ENCODE peak calls at places on chromosomes 13 and 19, in five cellular contexts. C is GM23338, P is fibroblast of mammary gland, O is nephron progenitor cell, K is GM12864. Z is an unnamed sample.

GRCh38 chr19:13024958-13025653 is 29.8 kb downstream of the NFIX start:
- DNase-seq in C (peak), P (no peak), O (no peak), K (no peak), Z (no peak)

GRCh38 chr13:47904239-47904638 is 96.8 kb downstream of the SUCLA2 start:
- DNase-seq in C (no peak), P (no peak), O (no peak), K (no peak), Z (no peak)

GRCh38 chr19:39858541-39858940 is 12.4 kb upstream of the FBL start:
- DNase-seq in C (peak), P (peak), O (peak), K (no peak), Z (peak)

GRCh38 chr19:46513461-46514236 is 18.0 kb upstream of the PNMA8B start:
- DNase-seq in C (peak), P (peak), O (peak), K (no peak), Z (peak)

GRCh38 chr19:2270572-2271515 is 11.1 kb downstream of the PEAK3 start:
- DNase-seq in C (peak), P (peak), O (peak), K (no peak), Z (peak)

GRCh38 chr13:108269601-108270328 is at the start of gene TNFSF13B:
- DNase-seq in C (peak), P (peak), O (peak), K (peak), Z (peak)

GRCh38 chr13:39417131-39417530 is 185.9 kb downstream of the LHFPL6 start:
- DNase-seq in C (peak), P (no peak), O (peak), K (no peak), Z (no peak)

GRCh38 chr19:47430041-47430802 is 10.9 kb upstream of the MEIS3 start:
- DNase-seq in C (peak), P (peak), O (peak), K (no peak), Z (peak)

GRCh38 chr19:54517483-54517882 is 14.9 kb downstream of the LAIR2 start:
- DNase-seq in C (peak), P (peak), O (peak), K (no peak), Z (peak)

GRCh38 chr13:21074601-21075302 is 13.4 kb upstream of the LATS2 start:
- DNase-seq in C (no peak), P (peak), O (no peak), K (no peak), Z (no peak)

GRCh38 chr13:31042501-31043165 is 110.2 kb downstream of the TEX26 start:
- DNase-seq in C (no peak), P (no peak), O (no peak), K (no peak), Z (no peak)

GRCh38 chr19:17881701-17882100 is 10.0 kb downstream of the SLC5A5 start:
- DNase-seq in C (no peak), P (no peak), O (no peak), K (no peak), Z (no peak)

GRCh38 chr13:95184317-95184716 is 116.9 kb downstream of the ABCC4 start:
- DNase-seq in C (no peak), P (no peak), O (no peak), K (no peak), Z (no peak)

GRCh38 chr13:24185591-24186232 is 25.2 kb downstream of the SPATA13 start:
- DNase-seq in C (no peak), P (peak), O (no peak), K (no peak), Z (peak)

GRCh38 chr19:13834308-13834790 is 39.1 kb downstream of the ZSWIM4 start:
- DNase-seq in C (no peak), P (peak), O (no peak), K (no peak), Z (no peak)

GRCh38 chr13:65631078-65631477 is 1599.1 kb downstream of the PCDH9 start:
- DNase-seq in C (no peak), P (peak), O (no peak), K (no peak), Z (no peak)

GRCh38 chr13:53784331-53784730 is 755.7 kb downstream of the OLFM4 start:
- DNase-seq in C (no peak), P (no peak), O (no peak), K (no peak), Z (no peak)

GRCh38 chr19:51712461-51713081 is 11.2 kb downstream of the HAS1 start:
- DNase-seq in C (peak), P (peak), O (no peak), K (no peak), Z (peak)

GRCh38 chr19:13363235-13363634 is 143.0 kb downstream of the CACNA1A start:
- DNase-seq in C (no peak), P (no peak), O (no peak), K (no peak), Z (no peak)

GRCh38 chr19:29532097-29532496 is 6.3 kb downstream of the VSTM2B start:
- DNase-seq in C (peak), P (no peak), O (no peak), K (no peak), Z (no peak)

GRCh38 chr19:13784731-13785452 is 10.4 kb upstream of the ZSWIM4 start:
- DNase-seq in C (peak), P (peak), O (peak), K (no peak), Z (peak)

GRCh38 chr13:99855516-99855915 is 116.1 kb downstream of the ZIC5 start:
- DNase-seq in C (no peak), P (no peak), O (no peak), K (no peak), Z (no peak)

GRCh38 chr19:37565370-37565669 is 29.3 kb downstream of the ZNF571 start:
- DNase-seq in C (no peak), P (no peak), O (no peak), K (no peak), Z (no peak)

GRCh38 chr13:23500858-23501257 is 67.4 kb upstream of the SACS start:
- DNase-seq in C (no peak), P (peak), O (no peak), K (no peak), Z (peak)

GRCh38 chr13:52737900-52738299 is 1.7 kb downstream of the CNMD start:
- DNase-seq in C (no peak), P (no peak), O (no peak), K (no peak), Z (no peak)

GRCh38 chr19:35715981-35716734 is 1.6 kb upstream of the KMT2B start:
- DNase-seq in C (peak), P (no peak), O (peak), K (no peak), Z (peak)

GRCh38 chr19:16355293-16356043 is 30.8 kb downstream of the KLF2 start:
- DNase-seq in C (no peak), P (peak), O (no peak), K (no peak), Z (peak)

GRCh38 chr19:572891-573825 is 762 bp downstream of the BSG start:
- DNase-seq in C (peak), P (peak), O (peak), K (no peak), Z (peak)
- TF ChIP-seq CTCF in C (no peak), P (no peak), O (no peak), K (no peak), Z (no peak)

GRCh38 chr13:61123533-61124269 is 291.9 kb downstream of the PCDH20 start:
- DNase-seq in C (peak), P (no peak), O (no peak), K (no peak), Z (no peak)

GRCh38 chr13:61128850-61129645 is 286.6 kb downstream of the PCDH20 start:
- DNase-seq in C (no peak), P (no peak), O (no peak), K (no peak), Z (no peak)
- TF ChIP-seq CTCF in C (no peak), P (no peak), O (no peak), K (no peak), Z (no peak)

DNA sequence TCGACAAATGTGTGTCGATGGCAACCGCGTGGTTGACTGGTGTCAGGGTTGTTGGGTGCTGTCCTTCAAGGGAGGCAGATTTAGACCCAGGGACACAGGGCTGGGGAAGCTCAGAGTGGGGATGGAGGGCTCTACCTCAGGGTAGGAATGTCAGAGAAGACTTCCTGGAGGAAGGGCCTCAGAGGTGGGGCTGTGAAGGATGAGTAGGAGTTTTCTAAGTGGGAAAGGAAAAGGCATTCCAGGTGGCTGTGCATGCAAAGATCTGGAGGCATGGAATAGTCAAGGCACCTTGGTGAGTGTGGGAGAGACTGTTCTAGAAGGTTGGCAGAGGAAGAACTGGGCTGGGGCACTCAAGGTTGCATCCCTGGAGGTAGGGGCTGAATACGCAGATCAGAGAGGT is 2.0 kb downstream of the NRTN start:
- DNase-seq in C (no peak), P (no peak), O (no peak), K (no peak), Z (no peak)
- TF ChIP-seq CTCF in C (no peak), P (no peak), O (no peak), K (no peak), Z (no peak)

DNA sequence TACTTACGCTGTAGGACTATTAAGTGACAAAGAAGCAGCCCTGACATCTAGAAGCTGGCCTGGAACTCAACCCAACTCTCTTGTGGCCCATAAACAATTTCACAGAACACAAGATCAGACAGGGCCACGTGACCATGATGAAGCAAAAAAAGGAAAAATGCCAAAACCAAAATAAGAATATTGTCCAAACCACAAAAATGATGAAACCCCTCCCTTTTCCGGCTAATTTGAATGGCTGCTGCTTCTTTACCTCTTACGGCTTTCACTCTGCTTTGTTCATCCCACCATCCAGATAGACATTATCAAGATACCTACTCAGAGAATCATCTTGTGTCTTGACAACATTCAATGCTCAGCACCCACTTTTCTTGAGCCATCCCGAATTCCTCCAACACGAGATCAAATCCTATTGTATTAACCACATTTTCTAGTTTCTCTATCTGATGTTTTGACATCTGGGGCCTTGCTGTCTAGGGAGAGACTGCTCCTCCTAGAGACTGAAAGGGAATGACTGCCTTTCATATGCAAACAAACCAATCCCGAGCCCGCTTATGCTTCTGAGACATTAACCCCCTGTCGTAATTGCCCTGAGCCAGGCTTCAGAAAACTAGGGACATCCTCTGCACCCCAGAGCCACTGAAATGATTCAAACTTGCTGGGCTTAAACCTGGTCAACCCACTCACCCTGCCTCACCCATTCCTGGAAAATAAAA is 186.3 kb downstream of the TDRD3 start:
- DNase-seq in C (peak), P (peak), O (no peak), K (no peak), Z (peak)
- TF ChIP-seq CTCF in C (peak), P (peak), O (no peak), K (no peak), Z (no peak)

DNA sequence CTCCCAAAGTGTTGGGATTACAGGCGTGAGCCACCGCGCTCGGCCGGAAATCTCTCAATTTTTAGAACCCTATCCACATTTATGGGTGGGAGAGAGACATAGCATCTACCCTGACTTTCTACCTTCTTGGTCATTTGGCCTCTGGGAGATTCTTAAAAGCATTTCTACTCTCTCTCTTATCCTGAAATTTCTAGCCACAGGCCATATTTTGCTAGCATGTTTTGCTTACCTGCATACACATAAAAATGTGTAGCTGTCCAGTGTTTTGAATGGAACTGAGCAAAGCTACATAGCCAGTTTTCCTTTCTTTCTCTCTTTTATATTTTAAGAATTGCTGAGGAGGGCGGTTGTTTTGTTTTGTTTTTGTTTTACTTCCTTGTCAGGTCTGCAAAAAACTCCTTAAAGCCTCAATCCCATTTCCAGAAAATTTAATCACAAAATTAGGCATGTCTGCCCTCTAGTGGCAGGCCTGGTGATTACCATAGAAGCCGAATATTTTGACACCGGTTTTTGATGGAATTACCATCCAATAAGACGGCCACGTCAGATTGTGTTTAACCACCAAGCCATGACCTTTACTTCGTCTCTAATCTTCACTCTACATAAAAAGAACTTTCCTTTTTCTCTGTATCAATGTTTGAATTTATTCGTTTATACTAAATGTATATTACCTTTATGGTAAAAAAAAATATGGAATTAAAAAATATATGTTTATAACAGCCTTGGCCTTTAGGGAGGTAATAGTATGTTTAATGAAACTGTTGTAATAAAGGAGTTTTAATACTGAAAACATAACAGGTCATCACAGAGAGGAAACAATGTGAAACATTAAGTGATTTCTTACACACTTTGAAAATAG is 34.4 kb upstream of the OXGR1 start:
- DNase-seq in C (peak), P (peak), O (peak), K (no peak), Z (peak)
- TF ChIP-seq CTCF in C (peak), P (peak), O (peak), K (peak), Z (peak)

GRCh38 chr13:25678398-25678797 is 306.6 kb downstream of the ATP8A2 start:
- DNase-seq in C (no peak), P (no peak), O (no peak), K (no peak), Z (no peak)
- TF ChIP-seq CTCF in C (peak), P (no peak), O (no peak), K (no peak), Z (no peak)

GRCh38 chr13:26253262-26253786 is 605 bp upstream of the CDK8 start:
- DNase-seq in C (no peak), P (no peak), O (no peak), K (no peak), Z (no peak)

GRCh38 chr13:26254583-26255102 is 714 bp downstream of the CDK8 start:
- DNase-seq in C (peak), P (peak), O (peak), K (no peak), Z (peak)

GRCh38 chr13:26255717-26256277 is 1.9 kb downstream of the CDK8 start:
- DNase-seq in C (no peak), P (peak), O (no peak), K (no peak), Z (no peak)

GRCh38 chr13:26257049-26257448 is 3.1 kb downstream of the CDK8 start:
- DNase-seq in C (no peak), P (no peak), O (no peak), K (no peak), Z (no peak)

DNA sequence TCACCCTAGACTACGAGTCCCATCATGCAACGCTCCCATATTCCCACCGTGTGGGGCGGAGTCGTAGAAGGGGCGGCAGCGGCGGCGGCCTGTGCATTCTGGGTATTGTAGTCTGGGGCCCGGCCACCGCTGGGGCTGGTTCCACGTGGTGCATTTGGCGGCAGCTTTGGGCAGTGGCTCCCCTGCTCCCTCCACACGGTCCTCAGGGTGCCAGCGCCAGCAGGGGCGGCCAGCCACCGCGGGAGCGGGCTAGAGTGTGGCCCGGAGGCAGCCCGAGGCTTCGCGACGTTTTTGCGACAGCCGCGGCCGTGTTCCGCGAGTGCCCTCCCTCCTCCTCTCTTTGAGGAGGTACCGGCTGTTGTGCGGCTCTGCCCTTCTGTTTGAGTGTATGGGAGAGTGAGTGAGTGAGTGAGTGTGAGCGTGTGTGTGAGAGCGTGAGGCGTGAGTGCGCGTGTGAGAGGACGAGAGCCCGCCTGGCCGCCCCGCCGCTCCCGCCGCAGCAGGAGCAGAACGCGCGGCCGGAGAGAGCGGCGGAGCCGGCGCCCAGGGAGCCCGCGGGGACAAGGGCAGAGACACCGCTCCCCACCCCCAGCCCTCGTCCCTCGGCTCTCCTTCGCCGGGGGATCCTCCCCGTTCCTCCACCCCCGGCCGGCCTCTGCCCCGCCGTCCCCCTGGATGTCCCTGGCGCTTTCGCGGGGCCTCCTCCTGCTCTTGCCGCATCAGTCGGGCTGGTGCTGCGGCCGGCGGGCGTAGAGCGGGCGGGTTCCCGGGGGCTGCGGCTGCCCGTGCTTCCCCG is at the start of gene CDK8:
- DNase-seq in C (peak), P (peak), O (peak), K (peak), Z (peak)
- TF ChIP-seq CTCF in C (no peak), P (no peak), O (no peak), K (no peak), Z (no peak)

DNA sequence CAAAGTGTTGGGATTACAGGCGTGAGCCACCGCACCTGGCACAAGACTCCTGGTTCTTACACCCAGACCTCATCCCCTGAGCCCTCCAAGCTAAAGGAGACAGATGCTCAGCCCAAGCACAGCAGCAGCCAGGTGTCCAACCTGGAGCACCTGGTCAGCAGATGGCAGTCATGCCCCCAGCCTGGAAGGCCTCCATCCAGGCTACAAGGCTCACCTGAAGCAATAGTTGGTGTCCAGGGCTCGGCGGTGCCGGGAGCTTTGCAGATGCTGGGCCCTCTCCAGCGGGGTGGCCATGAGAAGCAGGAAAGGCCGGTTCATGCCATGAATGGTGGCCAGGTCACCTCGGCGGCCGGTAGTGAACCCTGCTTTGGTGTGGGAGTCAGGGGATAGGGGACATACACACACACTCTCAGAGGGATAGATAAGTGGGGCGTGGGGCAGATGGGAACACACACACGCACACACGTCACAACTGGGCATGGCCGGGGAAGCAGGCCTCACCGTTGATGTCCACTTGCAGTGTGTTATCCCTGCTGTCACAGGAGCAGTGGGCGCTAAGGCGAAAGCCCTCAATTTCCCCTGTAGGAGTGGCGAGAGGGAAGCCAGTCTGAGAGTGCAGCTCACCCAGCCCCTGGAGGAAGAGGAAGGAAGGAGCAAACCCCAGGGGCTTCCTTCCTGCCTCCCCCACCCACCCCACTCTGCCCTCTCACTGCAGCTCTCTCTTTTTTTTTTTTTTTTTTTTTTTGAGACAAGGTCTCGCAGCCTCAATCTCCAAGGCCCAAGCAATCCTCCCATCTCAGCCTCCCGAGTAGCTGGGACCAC is 11.8 kb downstream of the TGFB1 start:
- DNase-seq in C (peak), P (no peak), O (no peak), K (no peak), Z (no peak)
- TF ChIP-seq CTCF in C (peak), P (no peak), O (no peak), K (peak), Z (no peak)